ENCODE peak calls at places on chromosomes 12 and 14, in seven cellular contexts. V, Z, Y, T, K, C and I are unnamed samples.

GRCh38 chr12:128914908-128915563 is 61.8 kb downstream of the GLT1D1 start:
- DNase-seq in V (no peak), Z (no peak), Y (no peak), T (no peak), K (no peak), C (no peak), I (no peak)

GRCh38 chr14:65729547-65729946 is 317.0 kb downstream of the FUT8 start:
- DNase-seq in V (no peak), Z (no peak), Y (no peak), T (no peak), K (no peak), C (no peak), I (peak; percentile 3)

GRCh38 chr12:65728913-65729793 is 95.1 kb upstream of the HMGA2 start:
- DNase-seq in V (peak; percentile 18), Z (peak; percentile 55), Y (no peak), T (no peak), K (no peak), C (peak; percentile 39), I (no peak)

GRCh38 chr12:6425588-6426531 is 18.9 kb upstream of the CD27 start:
- DNase-seq in V (no peak), Z (no peak), Y (peak; percentile 28), T (no peak), K (no peak), C (no peak), I (peak; percentile 75)

GRCh38 chr14:105709281-105710118 is 183.1 kb downstream of the TMEM121 start:
- DNase-seq in V (no peak), Z (no peak), Y (no peak), T (no peak), K (no peak), C (no peak), I (peak; percentile 85)

GRCh38 chr12:105289114-105289904 is 41.2 kb upstream of the C12orf75 start:
- DNase-seq in V (no peak), Z (no peak), Y (no peak), T (no peak), K (no peak), C (peak; percentile 67), I (no peak)

GRCh38 chr12:97556201-97556824 is 93.7 kb downstream of the RMST start:
- DNase-seq in V (peak; percentile 80), Z (peak; percentile 28), Y (no peak), T (no peak), K (no peak), C (peak; percentile 92), I (peak; percentile 46)

GRCh38 chr12:96720363-96720705 is 186.7 kb upstream of the NEDD1 start:
- DNase-seq in V (peak; percentile 8), Z (peak; percentile 2), Y (no peak), T (no peak), K (no peak), C (no peak), I (no peak)

GRCh38 chr12:5204831-5205230 is 161.2 kb downstream of the KCNA5 start:
- DNase-seq in V (no peak), Z (no peak), Y (no peak), T (no peak), K (no peak), C (no peak), I (no peak)

GRCh38 chr14:22836301-22837058 is at the start of gene MMP14:
- DNase-seq in V (peak; percentile 95), Z (peak; percentile 95), Y (peak; percentile 77), T (peak; percentile 89), K (peak; percentile 77), C (peak; percentile 88), I (peak; percentile 99)

GRCh38 chr12:6276247-6276887 is 34.1 kb upstream of the PLEKHG6 start:
- DNase-seq in V (no peak), Z (no peak), Y (no peak), T (no peak), K (no peak), C (no peak), I (peak; percentile 56)

GRCh38 chr14:34103176-34103575 is 152.3 kb upstream of the EGLN3 start:
- DNase-seq in V (no peak), Z (no peak), Y (no peak), T (no peak), K (no peak), C (peak; percentile 31), I (no peak)

GRCh38 chr12:75944097-75944904 is 87.3 kb downstream of the PHLDA1 start:
- DNase-seq in V (peak; percentile 89), Z (peak; percentile 81), Y (no peak), T (no peak), K (no peak), C (peak; percentile 97), I (peak; percentile 88)

GRCh38 chr12:25496098-25496587 is 56.9 kb downstream of the LMNTD1 start:
- DNase-seq in V (peak; percentile 20), Z (peak; percentile 66), Y (no peak), T (no peak), K (no peak), C (peak; percentile 68), I (peak; percentile 41)

GRCh38 chr14:39977198-39977597 is 545.0 kb upstream of the FBXO33 start:
- DNase-seq in V (no peak), Z (no peak), Y (no peak), T (no peak), K (no peak), C (no peak), I (no peak)

GRCh38 chr12:6335451-6336078 is 6.3 kb downstream of the TNFRSF1A start:
- DNase-seq in V (peak; percentile 89), Z (peak; percentile 81), Y (peak; percentile 84), T (peak; percentile 76), K (peak; percentile 80), C (peak; percentile 91), I (peak; percentile 98)

GRCh38 chr12:2974560-2974971 is 15.4 kb downstream of the TEAD4 start:
- DNase-seq in V (no peak), Z (no peak), Y (no peak), T (no peak), K (no peak), C (peak; percentile 53), I (peak; percentile 92)

GRCh38 chr12:121499929-121500793 is 80.7 kb downstream of the KDM2B start:
- DNase-seq in V (peak; percentile 76), Z (peak; percentile 88), Y (peak; percentile 81), T (peak; percentile 79), K (peak; percentile 11), C (peak; percentile 43), I (peak; percentile 91)

GRCh38 chr14:23300687-23301223 is 1.9 kb downstream of the PPP1R3E start:
- DNase-seq in V (peak; percentile 41), Z (peak; percentile 60), Y (peak; percentile 61), T (peak; percentile 52), K (no peak), C (peak; percentile 20), I (no peak)

GRCh38 chr14:104442107-104442551 is 137.4 kb upstream of the C14orf180 start:
- DNase-seq in V (no peak), Z (no peak), Y (no peak), T (no peak), K (no peak), C (no peak), I (peak; percentile 74)
- H3K4me1 ChIP-seq in V (no peaks in the 10 kb centered on the region), Z (no peaks in the 10 kb centered on the region), Y (no peaks in the 10 kb centered on the region), T (no peaks in the 10 kb centered on the region), K (no peaks in the 10 kb centered on the region), C (no peaks in the 10 kb centered on the region), I (no peaks in the 10 kb centered on the region)

DNA sequence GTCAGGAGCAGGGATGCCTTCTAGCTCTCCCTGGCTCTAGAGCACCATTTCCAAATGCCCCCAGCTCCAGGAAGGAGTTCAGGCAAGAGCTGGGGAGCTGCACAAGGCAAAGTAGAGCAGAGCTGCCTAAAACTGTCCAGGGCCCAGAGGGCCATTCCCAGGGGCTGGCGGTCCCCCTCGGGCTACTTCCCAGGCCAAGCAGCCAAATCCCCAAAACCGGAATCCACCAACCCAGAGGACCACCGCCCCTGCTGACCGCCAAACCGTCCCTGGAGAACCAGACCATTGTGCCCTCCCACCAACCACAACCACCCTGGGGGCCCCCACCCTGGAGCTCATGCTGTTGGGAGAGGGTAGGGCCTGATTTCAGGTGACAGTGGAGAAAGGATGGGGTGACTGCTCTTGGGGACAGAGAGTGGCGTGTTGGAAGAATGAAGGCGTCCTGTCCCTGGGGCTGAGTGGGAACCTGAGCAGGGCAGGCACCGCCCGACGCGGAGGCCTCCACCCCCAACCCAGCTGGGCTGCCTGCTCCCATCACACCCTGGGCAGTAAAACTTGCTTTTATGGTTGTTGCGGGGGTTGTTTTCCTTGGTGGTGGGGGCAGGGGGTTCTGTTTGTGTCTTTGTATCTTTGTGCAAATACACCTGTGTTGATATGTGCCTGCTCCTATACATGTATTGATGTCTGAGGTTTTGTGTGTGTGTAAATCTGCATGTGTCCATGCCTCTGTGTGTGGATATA is 24.0 kb upstream of the KRT78 start:
- DNase-seq in V (no peak), Z (no peak), Y (no peak), T (no peak), K (no peak), C (no peak), I (no peak)
- H3K4me1 ChIP-seq in V (no peaks in the 10 kb centered on the region), Z (peaks cover 42% of the 10 kb centered on the region), Y (no peaks in the 10 kb centered on the region), T (peaks cover 10% of the 10 kb centered on the region), K (peaks cover 21% of the 10 kb centered on the region), C (peaks cover 34% of the 10 kb centered on the region), I (peaks cover 37% of the 10 kb centered on the region)

GRCh38 chr12:28575593-28576205 is 385.4 kb downstream of the CCDC91 start:
- DNase-seq in V (no peak), Z (no peak), Y (no peak), T (no peak), K (no peak), C (no peak), I (no peak)

GRCh38 chr12:28578361-28578760 is 388.1 kb downstream of the CCDC91 start:
- DNase-seq in V (no peak), Z (peak; percentile 55), Y (no peak), T (peak; percentile 46), K (no peak), C (peak; percentile 26), I (peak; percentile 51)

GRCh38 chr12:28574746-28575592 is 384.7 kb downstream of the CCDC91 start:
- DNase-seq in V (no peak), Z (no peak), Y (no peak), T (no peak), K (no peak), C (no peak), I (no peak)

GRCh38 chr12:28582687-28583376 is 392.6 kb downstream of the CCDC91 start:
- DNase-seq in V (no peak), Z (no peak), Y (no peak), T (no peak), K (no peak), C (no peak), I (no peak)

DNA sequence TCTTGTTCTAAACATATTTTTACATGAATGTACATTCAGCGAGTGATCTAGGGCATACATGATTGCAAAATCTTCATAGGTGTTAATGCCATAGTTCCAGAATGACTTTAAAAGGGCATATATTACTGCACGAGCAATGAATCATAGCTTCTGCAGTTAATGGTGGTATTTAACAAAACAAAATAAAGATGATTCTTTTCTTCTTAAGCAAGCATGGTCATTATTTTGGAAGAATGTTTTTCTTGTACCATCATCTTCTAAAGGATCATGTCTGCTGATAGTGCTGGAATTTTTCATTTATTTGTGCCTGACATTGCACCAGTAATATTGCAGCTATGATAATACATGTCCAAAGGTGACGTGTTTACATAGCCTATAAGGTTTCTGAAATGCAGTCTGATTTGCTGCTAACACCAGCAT is 388.6 kb downstream of the CCDC91 start:
- DNase-seq in V (peak; percentile 30), Z (peak; percentile 18), Y (no peak), T (no peak), K (no peak), C (peak; percentile 60), I (peak; percentile 44)
- H3K4me1 ChIP-seq in V (no peaks in the 10 kb centered on the region), Z (peaks cover 8% of the 10 kb centered on the region), Y (no peaks in the 10 kb centered on the region), T (no peaks in the 10 kb centered on the region), K (no peaks in the 10 kb centered on the region), C (no peaks in the 10 kb centered on the region), I (peaks cover 16% of the 10 kb centered on the region)

DNA sequence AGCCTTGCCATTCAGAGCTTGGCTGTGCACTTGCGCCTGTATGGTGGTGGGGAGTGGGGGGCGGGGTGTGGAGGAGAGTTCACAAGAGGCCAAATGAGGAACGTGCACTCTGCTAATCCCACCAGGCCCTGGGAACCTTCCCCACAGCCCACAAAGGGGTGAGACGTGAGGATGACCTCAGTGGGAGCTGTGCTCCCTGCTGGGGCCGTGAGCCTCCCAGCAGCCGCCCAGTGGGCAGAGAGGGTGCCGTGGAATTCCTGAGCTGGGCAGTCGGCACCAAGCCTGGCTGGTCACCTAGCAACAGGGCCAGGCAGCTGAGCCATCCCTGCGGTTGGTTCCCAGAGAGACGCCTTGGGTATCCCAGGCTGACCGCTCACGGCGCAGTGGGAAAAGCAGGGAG is 53.7 kb downstream of the CCNK start:
- DNase-seq in V (no peak), Z (no peak), Y (no peak), T (no peak), K (no peak), C (peak; percentile 79), I (peak; percentile 98)
- H3K4me1 ChIP-seq in V (peaks cover 23% of the 10 kb centered on the region), Z (peaks cover 5% of the 10 kb centered on the region), Y (peaks cover 8% of the 10 kb centered on the region), T (peaks cover 34% of the 10 kb centered on the region), K (no peaks in the 10 kb centered on the region), C (peaks cover 15% of the 10 kb centered on the region), I (peaks cover 57% of the 10 kb centered on the region)